ENCODE peak calls at places on chromosomes 16 and 17, in six cellular contexts. Z is activated T-helper 1 cell treated with anti-CD3 and anti-CD28 coated beads, Interleukin-12 subunit alpha, Interleukin-12 subunit beta, Interleukin-2, Interleukin-4 antibody, amounts not matched to agents 30 ng/mL and 10 ng/mL and 1 ng/mL, durations not matched to agents 14 hours and 24 hours and 36 hours; W is AG09309; Q is heart left ventricle; A is skeletal muscle cell; S is right atrium auricular region. X is an unnamed sample.
A peak's percentile ranks its signal among the peaks of the same experiment; 100 is the strongest.

GRCh38 chr16:11383481-11384183 is 38.4 kb downstream of the RMI2 start:
- DNase-seq in Z (no peak), W (no peak), Q (no peak), A (no peak), S (no peak), X (no peak)

GRCh38 chr17:181213-182163 is at the start of gene DOC2B:
- DNase-seq in Z (peak; percentile 19), W (no peak), Q (peak; percentile 52), A (no peak), S (no peak), X (no peak)

GRCh38 chr16:66223176-66223780 is 143.2 kb upstream of the CDH5 start:
- DNase-seq in Z (no peak), W (peak; percentile 11), Q (no peak), A (peak; percentile 89), S (no peak), X (no peak)

GRCh38 chr16:17777461-17777863 is 306.7 kb upstream of the XYLT1 start:
- DNase-seq in Z (no peak), W (peak; percentile 34), Q (no peak), A (peak; percentile 71), S (no peak), X (no peak)

GRCh38 chr17:18950944-18951905 is 740 bp upstream of the SLC5A10 start:
- DNase-seq in Z (no peak), W (no peak), Q (no peak), A (no peak), S (no peak), X (no peak)

GRCh38 chr17:36980281-36980761 is 31.6 kb downstream of the AATF start:
- DNase-seq in Z (no peak), W (no peak), Q (no peak), A (peak; percentile 8), S (no peak), X (no peak)

GRCh38 chr17:74340470-74341023 is 14.5 kb downstream of the KIF19 start:
- DNase-seq in Z (no peak), W (no peak), Q (no peak), A (no peak), S (no peak), X (no peak)

GRCh38 chr16:29745126-29745852 is 501 bp downstream of the C16orf54 start:
- DNase-seq in Z (no peak), W (no peak), Q (no peak), A (no peak), S (no peak), X (no peak)

GRCh38 chr17:74767111-74767516 is 9.0 kb downstream of the NAT9 start:
- DNase-seq in Z (no peak), W (no peak), Q (no peak), A (no peak), S (no peak), X (no peak)

GRCh38 chr17:75806822-75807500 is 22.4 kb downstream of the UNK start:
- DNase-seq in Z (no peak), W (no peak), Q (no peak), A (no peak), S (no peak), X (no peak)

GRCh38 chr16:11530171-11530940 is 56.4 kb downstream of the LITAF start:
- DNase-seq in Z (no peak), W (no peak), Q (no peak), A (no peak), S (no peak), X (no peak)

GRCh38 chr17:50469671-50470305 is 1.1 kb upstream of the CHAD start:
- DNase-seq in Z (no peak), W (no peak), Q (no peak), A (no peak), S (no peak), X (no peak)

GRCh38 chr16:3793161-3793576 is 75.8 kb upstream of the TRAP1 start:
- DNase-seq in Z (no peak), W (no peak), Q (peak; percentile 61), A (no peak), S (peak; percentile 67), X (no peak)

GRCh38 chr17:39705786-39706348 is 6.0 kb downstream of the ERBB2 start:
- DNase-seq in Z (no peak), W (no peak), Q (no peak), A (no peak), S (no peak), X (no peak)

GRCh38 chr17:20852541-20853370 is 190.1 kb downstream of the USP22 start:
- DNase-seq in Z (no peak), W (no peak), Q (peak; percentile 21), A (no peak), S (peak; percentile 64), X (no peak)

GRCh38 chr17:40562841-40563370 is 2.4 kb downstream of the CCR7 start:
- DNase-seq in Z (no peak), W (no peak), Q (no peak), A (no peak), S (no peak), X (no peak)

GRCh38 chr17:7022791-7023571 is at the start of gene BCL6B:
- DNase-seq in Z (no peak), W (no peak), Q (peak; percentile 75), A (no peak), S (no peak), X (no peak)

GRCh38 chr17:81907219-81908145 is 3.7 kb downstream of the PCYT2 start:
- DNase-seq in Z (no peak), W (no peak), Q (no peak), A (no peak), S (no peak), X (no peak)

GRCh38 chr16:68019167-68019680 is 3.5 kb upstream of the DPEP2NB start:
- DNase-seq in Z (no peak), W (no peak), Q (no peak), A (no peak), S (no peak), X (no peak)

GRCh38 chr16:89184685-89185061 is 13.1 kb downstream of the CDH15 start:
- DNase-seq in Z (no peak), W (no peak), Q (no peak), A (no peak), S (no peak), X (no peak)

GRCh38 chr16:15754821-15755534 is 101.8 kb downstream of the MYH11 start:
- DNase-seq in Z (no peak), W (no peak), Q (no peak), A (no peak), S (no peak), X (no peak)

GRCh38 chr17:67566656-67567055 is 151.1 kb upstream of the NOL11 start:
- DNase-seq in Z (no peak), W (no peak), Q (no peak), A (no peak), S (no peak), X (no peak)

GRCh38 chr17:35896011-35896587 is 15.9 kb upstream of the CCL5 start:
- DNase-seq in Z (peak; percentile 33), W (no peak), Q (no peak), A (no peak), S (no peak), X (no peak)

GRCh38 chr17:7740481-7741001 is 23.0 kb downstream of the DNAH2 start:
- DNase-seq in Z (no peak), W (no peak), Q (no peak), A (no peak), S (no peak), X (no peak)

GRCh38 chr16:70661534-70661917 is 15.2 kb downstream of the IL34 start:
- DNase-seq in Z (no peak), W (no peak), Q (no peak), A (no peak), S (no peak), X (no peak)

GRCh38 chr17:40062347-40063033 is at the start of gene THRA:
- DNase-seq in Z (peak; percentile 54), W (no peak), Q (peak; percentile 83), A (no peak), S (no peak), X (no peak)

GRCh38 chr17:50882851-50883250 is 16.7 kb upstream of the TOB1 start:
- DNase-seq in Z (no peak), W (no peak), Q (no peak), A (no peak), S (no peak), X (no peak)

GRCh38 chr16:49716268-49716667 is 139.6 kb downstream of the ZNF423 start:
- DNase-seq in Z (no peak), W (no peak), Q (no peak), A (no peak), S (no peak), X (no peak)

GRCh38 chr17:49638818-49639217 is 39.1 kb downstream of the SPOP start:
- DNase-seq in Z (no peak), W (no peak), Q (no peak), A (no peak), S (no peak), X (no peak)

GRCh38 chr16:71826533-71827017 is 17.9 kb upstream of the AP1G1 start:
- DNase-seq in Z (no peak), W (no peak), Q (no peak), A (no peak), S (no peak), X (no peak)

GRCh38 chr17:60153606-60154355 is 4.0 kb downstream of the CA4 start:
- DNase-seq in Z (no peak), W (no peak), Q (no peak), A (no peak), S (no peak), X (no peak)

GRCh38 chr16:2528161-2529060 is 2.8 kb downstream of the CEMP1 start:
- DNase-seq in Z (no peak), W (no peak), Q (no peak), A (no peak), S (no peak), X (no peak)

GRCh38 chr17:4463818-4464501 is 30.2 kb downstream of the SPNS3 start:
- DNase-seq in Z (no peak), W (no peak), Q (no peak), A (no peak), S (no peak), X (no peak)

GRCh38 chr16:10749680-10750035 is 6.0 kb downstream of the NUBP1 start:
- DNase-seq in Z (no peak), W (no peak), Q (no peak), A (no peak), S (no peak), X (no peak)

GRCh38 chr16:27698266-27698665 is 148.3 kb downstream of the KATNIP start:
- DNase-seq in Z (no peak), W (no peak), Q (no peak), A (no peak), S (no peak), X (no peak)